ENCODE peak calls at places on chromosomes 11 and 22, in ten cellular contexts. U, Y, G, M, C, E, L, D, S and T are unnamed samples.

GRCh38 chr22:32985899-32986772 is 72.0 kb downstream of the SYN3 start:
- DNase-seq in E (peak), C (no peak), M (peak), S (peak), D (no peak), Y (no peak), U (peak), L (peak), G (peak), T (peak)

GRCh38 chr11:44525473-44526252 is 39.8 kb upstream of the CD82 start:
- DNase-seq in M (no peak), U (no peak), D (no peak), Y (no peak), E (no peak), L (no peak), S (no peak), C (no peak), G (no peak), T (peak)

GRCh38 chr11:6647282-6647679 is 8.3 kb downstream of the DCHS1 start:
- DNase-seq in M (no peak), Y (peak), C (no peak), U (no peak), L (no peak), S (no peak), G (no peak), D (no peak), E (no peak), T (no peak)

GRCh38 chr11:120608760-120609211 is 97.2 kb downstream of the GRIK4 start:
- DNase-seq in C (peak), D (no peak), L (peak), S (no peak), M (no peak), G (no peak), E (no peak), Y (no peak), U (no peak), T (peak)

GRCh38 chr11:70650075-70650909 is 252.0 kb downstream of the CTTN start:
- DNase-seq in E (peak), M (peak), S (peak), C (no peak), U (no peak), Y (no peak), G (peak), L (peak), D (no peak), T (peak)

GRCh38 chr11:110433393-110434333 is 3.9 kb downstream of the FDX1 start:
- DNase-seq in C (peak), Y (no peak), L (no peak), M (peak), S (peak), U (no peak), D (no peak), E (no peak), G (no peak), T (no peak)

GRCh38 chr11:33307984-33308383 is 50.8 kb downstream of the HIPK3 start:
- DNase-seq in M (no peak), G (no peak), E (no peak), D (no peak), U (no peak), Y (no peak), C (peak), S (no peak), L (no peak), T (no peak)

GRCh38 chr11:94806436-94806835 is 38.3 kb downstream of the AMOTL1 start:
- DNase-seq in G (no peak), S (no peak), C (no peak), U (no peak), D (no peak), M (no peak), L (no peak), E (no peak), Y (no peak), T (no peak)

GRCh38 chr11:28679795-28680194 is 571.6 kb downstream of the METTL15 start:
- DNase-seq in Y (no peak), U (no peak), G (no peak), C (no peak), E (no peak), M (no peak), L (no peak), D (no peak), S (no peak), T (no peak)

GRCh38 chr11:4551346-4551979 is 6.5 kb downstream of the OR52M1 start:
- DNase-seq in G (peak), M (peak), U (no peak), S (peak), E (no peak), L (peak), Y (no peak), D (no peak), C (no peak), T (no peak)

GRCh38 chr11:8484251-8484650 is 109.8 kb downstream of the STK33 start:
- DNase-seq in D (no peak), C (no peak), E (no peak), M (no peak), S (no peak), L (no peak), G (no peak), U (no peak), Y (no peak), T (no peak)

GRCh38 chr11:72758690-72759389 is 6.6 kb upstream of the ARAP1 start:
- DNase-seq in C (peak), Y (no peak), U (no peak), D (no peak), S (no peak), G (no peak), L (no peak), M (no peak), E (no peak), T (peak)

GRCh38 chr22:22463855-22464540 is 44.5 kb downstream of the ZNF280B start:
- DNase-seq in C (peak), D (peak), Y (no peak), S (peak), G (peak), E (peak), U (no peak), M (peak), L (peak), T (no peak)

GRCh38 chr22:33666661-33667619 is 253.3 kb downstream of the LARGE1 start:
- DNase-seq in G (no peak), E (no peak), U (no peak), S (no peak), D (no peak), L (peak), C (no peak), Y (no peak), M (no peak), T (no peak)

GRCh38 chr11:72778535-72779494 is 15.0 kb downstream of the STARD10 start:
- DNase-seq in Y (peak), U (no peak), E (no peak), D (no peak), S (no peak), G (no peak), C (no peak), L (no peak), M (no peak), T (no peak)

GRCh38 chr11:130441726-130442125 is 6.7 kb upstream of the ADAMTS15 start:
- DNase-seq in D (no peak), G (no peak), U (no peak), M (no peak), S (no peak), E (no peak), Y (no peak), L (no peak), C (no peak), T (no peak)

GRCh38 chr11:46674463-46675287 is 25.7 kb downstream of the ARHGAP1 start:
- DNase-seq in C (no peak), S (peak), G (peak), D (no peak), Y (peak), U (no peak), E (no peak), M (no peak), L (peak), T (peak)

GRCh38 chr11:57474017-57474750 is 13.9 kb downstream of the RTN4RL2 start:
- DNase-seq in M (peak), C (no peak), E (no peak), D (no peak), L (no peak), U (no peak), S (no peak), G (peak), Y (no peak), T (no peak)

GRCh38 chr11:86559311-86559945 is 113.0 kb downstream of the ME3 start:
- DNase-seq in M (no peak), U (no peak), G (no peak), C (no peak), Y (no peak), S (peak), L (no peak), E (no peak), D (no peak), T (no peak)

GRCh38 chr11:33976351-33977199 is 75.0 kb upstream of the CAPRIN1 start:
- DNase-seq in S (no peak), G (no peak), M (no peak), U (no peak), C (no peak), L (no peak), Y (no peak), D (no peak), E (no peak), T (no peak)

GRCh38 chr22:39565414-39565944 is 5.1 kb upstream of the CACNA1I start:
- DNase-seq in U (no peak), G (no peak), Y (no peak), M (no peak), E (no peak), S (no peak), D (no peak), L (no peak), C (no peak), T (no peak)

GRCh38 chr11:99687320-99687719 is 666.6 kb downstream of the CNTN5 start:
- DNase-seq in L (no peak), S (no peak), Y (no peak), D (no peak), E (no peak), G (no peak), M (no peak), U (no peak), C (peak), T (no peak)

GRCh38 chr11:2928605-2929510 is at the start of gene PHLDA2:
- DNase-seq in G (peak), E (peak), U (no peak), D (peak), Y (peak), S (peak), C (peak), L (peak), M (peak), T (no peak)

GRCh38 chr22:31870890-31871289 is 73.4 kb upstream of the YWHAH start:
- DNase-seq in U (no peak), G (no peak), M (no peak), E (no peak), D (no peak), S (peak), Y (no peak), C (peak), L (no peak), T (no peak)

GRCh38 chr11:76592961-76593360 is 77.6 kb downstream of the LRRC32 start:
- DNase-seq in M (no peak), C (no peak), D (no peak), Y (no peak), U (no peak), E (no peak), G (no peak), S (no peak), L (no peak), T (no peak)

GRCh38 chr11:17786824-17787525 is 52.4 kb downstream of the KCNC1 start:
- DNase-seq in S (peak), E (peak), C (no peak), U (no peak), D (no peak), Y (no peak), M (no peak), G (no peak), L (peak), T (no peak)

GRCh38 chr11:34481307-34481706 is 32.3 kb downstream of the ELF5 start:
- DNase-seq in C (no peak), E (no peak), U (no peak), G (no peak), D (no peak), L (no peak), S (peak), M (no peak), Y (no peak), T (no peak)